ENCODE peak calls at places on chromosomes 11 and 22, in five cellular contexts. I is tibial nerve, Y is IMR-90, B is ascending aorta, D is K562. U is an unnamed sample.

GRCh38 chr11:120432056-120433018 is 79.2 kb upstream of the GRIK4 start:
- DNase-seq in B (peak; percentile 85), Y (peak; percentile 100), I (no peak), D (peak; percentile 51), U (no peak)

GRCh38 chr11:67357831-67358555 is 4.6 kb upstream of the POLD4 start:
- DNase-seq in I (no peak), D (no peak), B (no peak), Y (peak; percentile 71), U (no peak)

GRCh38 chr11:1280116-1281035 is 29.1 kb downstream of the TOLLIP start:
- DNase-seq in I (no peak), Y (no peak), B (no peak), D (no peak), U (no peak)

GRCh38 chr11:8017894-8018741 is 31.0 kb downstream of the EIF3F start:
- DNase-seq in Y (no peak), I (no peak), D (no peak), B (peak; percentile 42), U (no peak)

GRCh38 chr11:62336949-62337681 is at the start of gene ASRGL1:
- DNase-seq in Y (peak; percentile 15), B (peak; percentile 90), I (peak; percentile 51), D (peak; percentile 90), U (peak; percentile 92)

GRCh38 chr11:1475841-1476240 is 10.7 kb downstream of the MOB2 start:
- DNase-seq in D (no peak), B (no peak), Y (no peak), I (no peak), U (no peak)

GRCh38 chr11:434496-434895 is 7.3 kb downstream of the ANO9 start:
- DNase-seq in B (no peak), D (no peak), I (no peak), Y (no peak), U (no peak)

GRCh38 chr22:33274214-33274828 is 216.1 kb upstream of the SYN3 start:
- DNase-seq in I (no peak), D (peak; percentile 57), B (no peak), Y (no peak), U (peak; percentile 49)

GRCh38 chr11:132260636-132261035 is 890.2 kb downstream of the NTM start:
- DNase-seq in D (no peak), B (no peak), Y (no peak), I (no peak), U (no peak)

GRCh38 chr11:46389450-46390330 is 1.9 kb downstream of the CHRM4 start:
- DNase-seq in I (no peak), D (peak; percentile 80), B (peak; percentile 76), Y (peak; percentile 46), U (peak; percentile 88)

GRCh38 chr11:90171359-90171758 is 36.9 kb downstream of the NAALAD2 start:
- DNase-seq in B (no peak), D (no peak), Y (no peak), I (no peak), U (peak; percentile 83)

GRCh38 chr11:100445231-100445735 is 241.8 kb upstream of the ARHGAP42 start:
- DNase-seq in I (no peak), D (no peak), B (no peak), Y (no peak), U (no peak)

GRCh38 chr22:23713696-23714595 is 23.1 kb downstream of the RGL4 start:
- DNase-seq in Y (no peak), I (no peak), D (no peak), B (no peak), U (no peak)

GRCh38 chr22:45468872-45469572 is 33.7 kb upstream of the FBLN1 start:
- DNase-seq in I (no peak), D (no peak), B (no peak), Y (peak; percentile 63), U (no peak)

GRCh38 chr11:135009125-135009524 is 597.1 kb upstream of the B3GAT1 start:
- DNase-seq in B (no peak), I (no peak), Y (no peak), D (no peak), U (no peak)

GRCh38 chr11:103794262-103794661 is 242.2 kb upstream of the DDI1 start:
- DNase-seq in Y (no peak), I (no peak), B (no peak), D (no peak), U (no peak)

GRCh38 chr11:124586247-124586860 is 16.6 kb downstream of the OR8A1 start:
- DNase-seq in Y (peak; percentile 66), I (peak; percentile 43), B (no peak), D (peak; percentile 75), U (peak; percentile 59)

GRCh38 chr22:44387486-44387885 is 74.7 kb upstream of the SHISAL1 start:
- DNase-seq in B (no peak), Y (no peak), I (no peak), D (no peak), U (no peak)

GRCh38 chr11:70660889-70661197 is 262.5 kb downstream of the CTTN start:
- DNase-seq in Y (no peak), D (no peak), I (no peak), B (no peak), U (no peak)

DNA sequence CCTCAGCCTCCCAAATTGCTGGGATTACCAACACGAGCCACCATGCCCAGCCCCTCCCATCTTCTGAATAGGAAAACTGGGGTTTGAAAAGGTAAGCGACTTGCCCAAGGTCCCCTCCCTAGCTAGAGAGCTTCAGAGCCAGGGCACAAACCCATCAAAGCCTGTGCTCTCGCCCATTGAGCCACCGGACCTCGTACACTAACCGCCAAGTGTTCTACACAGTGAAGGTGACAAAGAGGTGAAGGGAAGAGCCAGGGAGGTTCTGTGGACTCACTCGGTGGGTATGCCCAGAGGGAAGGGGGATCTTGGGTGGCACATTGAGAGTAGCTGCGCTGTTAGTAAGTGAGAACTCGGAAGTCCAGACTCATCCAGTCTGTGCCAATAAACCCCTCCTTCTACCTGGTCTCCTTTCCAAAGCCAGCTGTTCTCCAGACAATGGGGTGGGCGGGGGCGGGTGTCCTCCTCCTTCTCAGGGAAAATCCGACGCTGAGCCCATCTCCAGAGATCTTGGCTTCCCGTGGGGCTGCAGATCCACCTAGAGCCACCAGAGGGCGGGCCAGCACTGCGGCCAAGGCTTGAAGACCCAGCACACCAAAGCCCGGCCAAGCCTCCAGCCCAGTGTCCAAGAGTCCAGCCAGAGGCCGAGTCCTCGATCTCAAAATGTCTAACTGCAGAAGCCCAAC is 3.2 kb upstream of the RTN4RL2 start:
- DNase-seq in B (peak; percentile 95), D (peak; percentile 92), I (peak; percentile 88), Y (peak; percentile 77), U (peak; percentile 92)
- H3K4me3 ChIP-seq in B (peak overlapping the region; percentile 53), D (no peak overlapping the region), I (no peak overlapping the region), Y (no peak overlapping the region), U (no peak overlapping the region)

GRCh38 chr22:36289406-36289870 is 36.5 kb downstream of the APOL1 start:
- DNase-seq in B (no peak), I (no peak), D (no peak), Y (no peak), U (no peak)

GRCh38 chr22:36294293-36294620 is 41.3 kb downstream of the APOL1 start:
- DNase-seq in I (no peak), D (no peak), Y (no peak), B (no peak), U (no peak)

GRCh38 chr22:36293606-36294292 is 40.8 kb downstream of the APOL1 start:
- DNase-seq in B (no peak), D (no peak), Y (no peak), I (no peak), U (no peak)

GRCh38 chr22:36292823-36293530 is 40.0 kb downstream of the APOL1 start:
- DNase-seq in I (no peak), B (no peak), Y (no peak), D (no peak), U (no peak)

DNA sequence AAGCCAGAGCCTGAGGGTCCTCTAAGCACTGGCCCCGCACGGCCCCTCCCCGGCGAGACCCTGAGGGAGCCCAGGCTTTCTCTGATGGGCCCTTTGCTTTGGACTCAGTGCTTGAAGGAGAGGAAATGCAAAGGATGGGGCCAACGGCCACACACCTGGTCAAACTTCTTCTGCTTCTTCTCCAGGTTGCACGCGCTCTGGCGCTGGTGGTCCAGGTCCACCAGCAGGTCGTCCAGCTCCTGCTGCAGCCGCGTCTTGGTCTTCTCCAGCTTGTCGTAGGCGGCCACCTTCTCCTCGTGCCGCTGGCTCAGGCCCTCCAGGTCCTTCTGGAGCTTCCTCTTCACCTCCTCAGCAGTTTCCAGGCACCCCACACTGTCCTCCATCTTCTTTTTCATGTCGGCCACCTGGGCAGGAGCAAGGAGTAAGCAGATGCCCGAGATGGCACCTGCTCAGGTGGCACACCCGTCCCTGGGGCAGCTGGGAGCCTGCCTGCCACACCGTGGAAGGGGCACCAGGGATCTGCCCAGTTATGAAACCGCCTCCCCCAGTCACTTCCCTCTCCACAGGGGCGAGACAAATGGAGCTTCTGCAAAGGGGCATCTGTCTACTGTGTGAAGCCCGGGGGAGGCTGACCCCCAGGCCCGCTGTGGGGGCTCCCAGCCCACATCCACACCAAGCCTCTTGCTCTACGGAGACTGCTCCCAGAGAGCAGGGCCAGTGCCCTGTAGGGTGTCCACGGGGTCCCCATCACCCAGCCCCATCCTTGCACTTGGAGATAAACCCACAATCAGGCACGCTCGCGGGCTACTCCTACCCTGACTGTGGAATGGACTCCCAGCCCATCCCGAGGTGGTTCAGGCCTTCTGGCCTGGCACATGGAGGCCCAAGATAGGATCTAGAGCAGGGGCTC is 39.2 kb downstream of the APOL1 start:
- DNase-seq in I (no peak), D (no peak), Y (no peak), B (no peak), U (no peak)
- H3K36me3 ChIP-seq in I (peaks cover 23% of the 10 kb centered on the region), D (peaks cover 76% of the 10 kb centered on the region), Y (peaks cover 82% of the 10 kb centered on the region), B (peaks cover 90% of the 10 kb centered on the region), U (peaks cover 20% of the 10 kb centered on the region)

DNA sequence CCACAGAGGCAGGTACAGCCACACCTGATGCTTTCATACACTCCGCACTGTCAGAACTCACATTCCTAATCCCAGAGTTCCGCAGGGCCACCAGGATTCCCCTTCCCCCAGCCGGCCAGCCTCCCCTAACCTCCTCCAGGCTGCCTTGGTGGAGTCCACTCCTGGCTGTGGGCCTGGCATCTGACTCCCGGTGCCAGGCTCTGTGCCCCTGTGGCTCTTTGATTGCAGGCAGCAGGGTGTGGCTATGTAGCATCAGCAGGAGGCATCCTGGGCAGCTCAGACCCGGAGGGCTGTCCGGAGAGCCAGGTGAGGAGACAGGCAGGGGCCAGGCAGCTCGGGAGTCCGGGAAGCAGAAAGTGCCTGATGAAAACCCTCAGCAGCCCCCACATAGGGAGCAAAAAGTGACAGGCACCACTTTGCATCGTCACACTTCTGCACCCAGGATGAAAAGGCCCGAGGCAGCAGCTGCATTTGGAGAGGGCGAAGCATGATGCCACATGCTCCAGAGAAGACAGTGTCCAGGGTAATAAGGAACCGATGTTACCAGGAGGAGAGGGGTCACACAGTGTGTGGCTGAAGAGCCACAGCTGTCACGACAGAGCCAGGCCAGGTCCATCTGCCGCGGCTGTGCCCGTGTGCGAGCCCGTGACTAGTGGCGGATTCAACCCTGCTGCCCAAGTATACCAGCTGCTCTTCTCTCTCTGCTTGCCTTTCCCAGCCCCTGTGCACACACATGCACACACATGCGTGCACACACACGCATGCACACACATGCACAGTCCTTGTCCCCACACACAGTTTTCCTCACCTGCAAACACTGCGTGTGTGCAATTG is 1432.7 kb downstream of the BRD1 start:
- DNase-seq in D (no peak), I (no peak), Y (no peak), B (peak; percentile 31), U (no peak)
- H3K4me3 ChIP-seq in D (no peak overlapping the region), I (no peak overlapping the region), Y (no peak overlapping the region), B (no peak overlapping the region), U (no peak overlapping the region)

GRCh38 chr11:11378184-11378940 is 25.3 kb upstream of the CSNK2A3 start:
- DNase-seq in Y (no peak), D (no peak), I (no peak), B (no peak), U (no peak)

GRCh38 chr11:11372461-11372860 is 19.4 kb upstream of the CSNK2A3 start:
- DNase-seq in I (no peak), Y (no peak), D (no peak), B (no peak), U (no peak)

GRCh38 chr11:11370263-11371060 is 17.4 kb upstream of the CSNK2A3 start:
- DNase-seq in I (no peak), B (no peak), Y (no peak), D (no peak), U (no peak)

GRCh38 chr11:11374358-11375148 is 21.5 kb upstream of the CSNK2A3 start:
- DNase-seq in B (no peak), Y (no peak), I (no peak), D (no peak), U (no peak)

GRCh38 chr11:11373934-11374333 is 20.9 kb upstream of the CSNK2A3 start:
- DNase-seq in I (no peak), Y (no peak), D (no peak), B (no peak), U (no peak)
- H3K36me3 ChIP-seq in I (no peaks in the 10 kb centered on the region), Y (no peaks in the 10 kb centered on the region), D (no peaks in the 10 kb centered on the region), B (peaks cover 13% of the 10 kb centered on the region), U (no peaks in the 10 kb centered on the region)

U was measured in Caco-2.